ENCODE peak calls at places on chromosomes 4 and X, in four cellular contexts. X is mammary epithelial cell, Q is cardiac fibroblast, B is left lung. N is an unnamed sample.

GRCh38 chrX:1322393-1322792 is 14.2 kb upstream of the IL3RA start:
- DNase-seq in X (no peak), Q (no peak), B (no peak), N (no peak)

GRCh38 chr4:184310171-184310567 is 92.5 kb upstream of the ENPP6 start:
- DNase-seq in X (no peak), Q (peak), B (peak), N (no peak)

GRCh38 chr4:128596115-128596514 is 213.4 kb upstream of the JADE1 start:
- DNase-seq in X (no peak), Q (no peak), B (no peak), N (no peak)

GRCh38 chr4:151227731-151228130 is 49.2 kb upstream of the PRSS48 start:
- DNase-seq in X (peak), Q (peak), B (peak), N (no peak)

GRCh38 chr4:64713256-64713840 is 304.1 kb upstream of the TECRL start:
- DNase-seq in X (peak), Q (peak), B (no peak), N (no peak)

GRCh38 chr4:54315561-54315960 is 86.5 kb downstream of the PDGFRA start:
- DNase-seq in X (no peak), Q (no peak), B (no peak), N (no peak)

GRCh38 chr4:78099058-78099457 is 41.9 kb downstream of the FRAS1 start:
- DNase-seq in X (no peak), Q (no peak), B (no peak), N (no peak)

GRCh38 chr4:81085979-81086378 is 55.5 kb downstream of the BMP3 start:
- DNase-seq in X (no peak), Q (no peak), B (no peak), N (no peak)

GRCh38 chrX:53087378-53087777 is 5.2 kb downstream of the TSPYL2 start:
- DNase-seq in X (no peak), Q (no peak), B (no peak), N (no peak)

GRCh38 chr4:8267077-8267476 is 2.5 kb upstream of the HTRA3 start:
- DNase-seq in X (no peak), Q (peak), B (peak), N (no peak)

GRCh38 chr4:69896530-69897116 is 34.2 kb upstream of the CSN1S1 start:
- DNase-seq in X (no peak), Q (peak), B (no peak), N (no peak)

GRCh38 chrX:2451456-2452316 is 49.1 kb downstream of the DHRSX start:
- DNase-seq in X (no peak), Q (peak), B (no peak), N (no peak)

GRCh38 chr4:168614316-168615057 is 117.6 kb downstream of the PALLD start:
- DNase-seq in X (no peak), Q (no peak), B (no peak), N (no peak)

GRCh38 chr4:56804551-56804950 is 16.9 kb downstream of the SPINK2 start:
- DNase-seq in X (peak), Q (peak), B (no peak), N (no peak)

GRCh38 chrX:24023972-24024664 is 2.9 kb downstream of the KLHL15 start:
- DNase-seq in X (peak), Q (peak), B (no peak), N (no peak)

GRCh38 chr4:173076903-173077629 is 91.5 kb upstream of the GALNT7 start:
- DNase-seq in X (peak), Q (peak), B (no peak), N (no peak)

GRCh38 chr4:7427326-7428260 is 7.1 kb downstream of the PSAPL1 start:
- DNase-seq in X (no peak), Q (no peak), B (peak), N (peak)

GRCh38 chr4:52718123-52718522 is 33.1 kb downstream of the ERVMER34-1 start:
- DNase-seq in X (peak), Q (peak), B (no peak), N (no peak)

GRCh38 chr4:23680616-23681518 is 209.0 kb downstream of the PPARGC1A start:
- DNase-seq in X (no peak), Q (peak), B (no peak), N (no peak)
- TF ChIP-seq CTCF in X (no peak), Q (no peak), B (no peak), N (no peak)

GRCh38 chr4:44235897-44236296 is 212.7 kb downstream of the KCTD8 start:
- DNase-seq in X (no peak), Q (no peak), B (no peak), N (no peak)
- TF ChIP-seq CTCF in X (no peak), Q (no peak), B (no peak), N (no peak)

GRCh38 chr4:111800551-111800950 is 344.7 kb upstream of the FAM241A start:
- DNase-seq in X (no peak), Q (no peak), B (no peak), N (no peak)

GRCh38 chr4:111797455-111798163 is 347.6 kb upstream of the FAM241A start:
- DNase-seq in X (no peak), Q (no peak), B (no peak), N (no peak)

GRCh38 chr4:111793686-111794085 is 351.6 kb upstream of the FAM241A start:
- DNase-seq in X (no peak), Q (no peak), B (no peak), N (no peak)

GRCh38 chr4:111802191-111802590 is 343.1 kb upstream of the FAM241A start:
- DNase-seq in X (peak), Q (peak), B (no peak), N (no peak)

DNA sequence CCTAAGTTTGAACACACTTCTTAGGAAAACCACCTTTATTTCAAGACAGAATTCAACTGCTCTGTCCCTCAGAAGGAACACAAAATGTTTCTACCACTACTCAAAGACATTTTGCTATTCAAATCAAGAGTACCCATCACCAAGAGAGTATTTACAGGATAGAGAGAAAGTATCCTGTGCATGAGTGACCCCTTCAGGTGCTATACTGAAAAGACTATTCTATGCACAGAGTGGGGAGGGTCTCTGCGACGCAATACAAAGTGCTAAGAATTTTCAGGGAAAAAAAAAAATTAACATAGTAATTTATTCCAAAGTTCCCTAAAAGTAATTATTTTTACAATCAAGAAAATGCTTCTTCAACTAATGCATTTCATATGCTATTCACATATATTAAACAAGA is 346.4 kb upstream of the FAM241A start:
- DNase-seq in X (no peak), Q (no peak), B (no peak), N (no peak)
- TF ChIP-seq CTCF in X (no peak), Q (no peak), B (no peak), N (peak)

GRCh38 chrX:150530821-150531220 is 37.6 kb upstream of the MTM1 start:
- DNase-seq in X (no peak), Q (no peak), B (no peak), N (no peak)

GRCh38 chrX:150531467-150531866 is 37.0 kb upstream of the MTM1 start:
- DNase-seq in X (no peak), Q (no peak), B (no peak), N (no peak)

GRCh38 chrX:150540965-150541364 is 27.5 kb upstream of the MTM1 start:
- DNase-seq in X (no peak), Q (no peak), B (no peak), N (no peak)

GRCh38 chrX:150533863-150534262 is 34.6 kb upstream of the MTM1 start:
- DNase-seq in X (peak), Q (no peak), B (no peak), N (no peak)

GRCh38 chrX:150536455-150537116 is 31.8 kb upstream of the MTM1 start:
- DNase-seq in X (no peak), Q (no peak), B (no peak), N (no peak)
- TF ChIP-seq CTCF in X (no peak), Q (peak), B (no peak), N (no peak)

GRCh38 chrX:134718329-134719317 is 60.4 kb upstream of the PLAC1 start:
- DNase-seq in X (peak), Q (peak), B (peak), N (no peak)
- TF ChIP-seq CTCF in X (no peak), Q (no peak), B (no peak), N (no peak)